ENCODE peak calls at places on chromosomes 5 and 9, in seven cellular contexts. F is foreskin keratinocyte; M is left ventricle myocardium superior; O is activated T-cell treated with anti-CD3 and anti-CD28 coated beads, Interleukin-2, amount 50 U/mL, for 1 hour; I is NCI-H2081; X is retinal pigment epithelial cell; V is T-helper 1 cell. K is an unnamed sample.

GRCh38 chr9:37582548-37583157 is 6.5 kb upstream of the FBXO10 start:
- DNase-seq in F (no peak), M (no peak), X (no peak), I (peak), V (peak), O (no peak), K (no peak)

GRCh38 chr5:102421647-102422046 is 77.2 kb downstream of the SLCO6A1 start:
- DNase-seq in X (no peak), O (no peak), V (no peak), M (peak), F (no peak), I (no peak), K (peak)

GRCh38 chr5:94376672-94377345 is 241.6 kb downstream of the KIAA0825 start:
- DNase-seq in I (peak), M (no peak), V (no peak), O (no peak), X (no peak), F (no peak), K (no peak)

GRCh38 chr9:87421734-87422133 is 75.9 kb upstream of the DAPK1 start:
- DNase-seq in I (no peak), V (no peak), M (no peak), X (no peak), F (no peak), O (no peak), K (no peak)

GRCh38 chr9:88952086-88952615 is 39.1 kb upstream of the S1PR3 start:
- DNase-seq in V (no peak), O (no peak), X (no peak), I (no peak), M (no peak), F (no peak), K (no peak)

GRCh38 chr9:89699646-89700045 is 94.8 kb downstream of the GADD45G start:
- DNase-seq in V (no peak), O (no peak), I (no peak), M (no peak), F (no peak), X (no peak), K (no peak)

GRCh38 chr5:4765411-4765810 is 374.7 kb upstream of the ADAMTS16 start:
- DNase-seq in F (no peak), I (no peak), M (no peak), O (no peak), V (no peak), X (no peak), K (no peak)

GRCh38 chr5:23756779-23757178 is 249.4 kb downstream of the PRDM9 start:
- DNase-seq in I (no peak), V (no peak), M (no peak), O (no peak), X (no peak), F (peak), K (no peak)

GRCh38 chr5:76527685-76528161 is 95.5 kb downstream of the F2RL2 start:
- DNase-seq in I (no peak), F (peak), V (no peak), O (no peak), X (no peak), M (no peak), K (no peak)

GRCh38 chr5:141573489-141574121 is 45.2 kb downstream of the DIAPH1 start:
- DNase-seq in I (no peak), O (no peak), X (no peak), F (no peak), V (no peak), M (no peak), K (no peak)

GRCh38 chr5:2254880-2255750 is 372.4 kb upstream of the IRX4 start:
- DNase-seq in X (no peak), M (no peak), F (no peak), I (no peak), O (no peak), V (no peak), K (no peak)

GRCh38 chr5:14249258-14250093 is 106.3 kb downstream of the TRIO start:
- DNase-seq in I (no peak), V (no peak), X (no peak), O (no peak), F (no peak), M (no peak), K (no peak)

GRCh38 chr5:118592678-118593328 is 395.5 kb downstream of the DTWD2 start:
- DNase-seq in O (no peak), X (no peak), I (no peak), V (no peak), F (no peak), M (no peak), K (no peak)

GRCh38 chr9:76718166-76718565 is 46.1 kb upstream of the PCA3 start:
- DNase-seq in F (no peak), V (no peak), X (no peak), O (no peak), M (no peak), I (no peak), K (no peak)

GRCh38 chr5:81167544-81167943 is 65.6 kb upstream of the CKMT2 start:
- DNase-seq in X (no peak), O (no peak), F (no peak), V (no peak), M (no peak), I (no peak), K (no peak)

GRCh38 chr5:158590936-158591863 is 508.5 kb downstream of the EBF1 start:
- DNase-seq in F (no peak), X (peak), V (no peak), O (no peak), I (peak), M (no peak), K (peak)

GRCh38 chr9:95750725-95751644 is 124.5 kb upstream of the ERCC6L2 start:
- DNase-seq in I (no peak), F (no peak), V (peak), X (no peak), O (peak), M (no peak), K (no peak)

GRCh38 chr5:78628260-78629024 is 20.1 kb downstream of the LHFPL2 start:
- DNase-seq in M (no peak), O (no peak), V (no peak), X (no peak), F (no peak), I (no peak), K (no peak)

GRCh38 chr5:172556971-172557461 is 84.0 kb upstream of the NEURL1B start:
- DNase-seq in O (no peak), X (no peak), I (no peak), F (no peak), M (peak), V (no peak), K (peak)

GRCh38 chr9:88173378-88173999 is 35.2 kb upstream of the SPATA31C2 start:
- DNase-seq in I (peak), O (peak), X (peak), V (peak), F (peak), M (peak), K (peak)

GRCh38 chr9:136799079-136799853 is 3.1 kb downstream of the CCDC183 start:
- DNase-seq in F (no peak), M (no peak), O (no peak), V (no peak), X (no peak), I (peak), K (no peak)

GRCh38 chr9:16398676-16399075 is 471.8 kb downstream of the BNC2 start:
- DNase-seq in F (no peak), X (no peak), M (no peak), I (no peak), V (no peak), O (no peak), K (no peak)

GRCh38 chr9:78386746-78387145 is 89.8 kb downstream of the PSAT1 start:
- DNase-seq in I (no peak), V (no peak), O (no peak), M (no peak), F (no peak), X (peak), K (no peak)

GRCh38 chr5:17305964-17306725 is 88.7 kb downstream of the BASP1 start:
- DNase-seq in V (no peak), I (peak), O (no peak), X (no peak), F (peak), M (no peak), K (peak)

GRCh38 chr5:151284392-151284967 is 19.1 kb downstream of the SLC36A3 start:
- DNase-seq in V (peak), F (no peak), I (no peak), M (no peak), X (no peak), O (no peak), K (no peak)

GRCh38 chr5:138595396-138595795 is 20.2 kb upstream of the HSPA9 start:
- DNase-seq in M (no peak), V (no peak), X (no peak), O (no peak), I (no peak), F (no peak), K (no peak)

GRCh38 chr9:127562841-127563523 is 49.1 kb upstream of the STXBP1 start:
- DNase-seq in V (no peak), X (no peak), O (no peak), M (no peak), F (no peak), I (no peak), K (peak)

GRCh38 chr5:159294921-159295320 is 31.8 kb downstream of the UBLCP1 start:
- DNase-seq in F (no peak), X (no peak), M (no peak), V (no peak), I (no peak), O (no peak), K (no peak)

GRCh38 chr9:125146247-125146646 is 2.9 kb upstream of the SCAI start:
- DNase-seq in F (no peak), M (no peak), X (no peak), I (no peak), O (no peak), V (peak), K (no peak)

GRCh38 chr5:143605403-143606005 is 202.0 kb upstream of the NR3C1 start:
- DNase-seq in X (no peak), M (no peak), V (peak), O (no peak), F (no peak), I (no peak), K (no peak)

GRCh38 chr5:148760945-148761638 is 65.3 kb upstream of the ADRB2 start:
- DNase-seq in M (no peak), V (peak), X (no peak), O (no peak), I (no peak), F (no peak), K (no peak)

GRCh38 chr9:114894801-114895433 is 35.5 kb downstream of the TNFSF8 start:
- DNase-seq in O (no peak), X (peak), I (peak), M (no peak), F (peak), V (peak), K (peak)

GRCh38 chr9:109297899-109298298 is 23.0 kb downstream of the EPB41L4B start:
- DNase-seq in F (peak), X (peak), O (no peak), I (no peak), M (no peak), V (no peak), K (no peak)

GRCh38 chr9:134413890-134414731 is 87.9 kb downstream of the RXRA start:
- DNase-seq in F (peak), X (peak), M (peak), I (peak), V (no peak), O (no peak), K (peak)

GRCh38 chr9:87498816-87499454 is 1.3 kb downstream of the DAPK1 start:
- DNase-seq in V (no peak), I (peak), X (no peak), M (no peak), O (no peak), F (no peak), K (no peak)

GRCh38 chr9:120418315-120418714 is 161.7 kb downstream of the CDK5RAP2 start:
- DNase-seq in M (no peak), O (no peak), F (no peak), I (no peak), V (no peak), X (no peak), K (no peak)

GRCh38 chr9:84697494-84698114 is 28.1 kb downstream of the NTRK2 start:
- DNase-seq in F (no peak), I (peak), M (peak), V (peak), X (no peak), O (peak), K (peak)

K was measured in left cardiac atrium.